ENCODE peak calls at places on chromosome 6, in eight cellular contexts. One of them, this sample, is unnamed.

GRCh38 chr6:5036309-5036708 is 32.5 kb upstream of the RPP40 start:
- DNase-seq in AG09309: no peak
- DNase-seq in omental fat pad: no peak
- DNase-seq in Peyer's patch: no peak
- DNase-seq in hepatocyte: peak; percentile 87
- DNase-seq in body of pancreas: no peak
- DNase-seq in psoas muscle: no peak
- DNase-seq in RWPE2: no peak
- DNase-seq in this sample: no peak

GRCh38 chr6:2940851-2941250 is 30.5 kb downstream of the SERPINB6 start:
- DNase-seq in AG09309: no peak
- DNase-seq in omental fat pad: no peak
- DNase-seq in Peyer's patch: no peak
- DNase-seq in hepatocyte: no peak
- DNase-seq in body of pancreas: no peak
- DNase-seq in psoas muscle: no peak
- DNase-seq in RWPE2: no peak
- DNase-seq in this sample: no peak

GRCh38 chr6:160221918-160222317 is 36.7 kb downstream of the SLC22A2 start:
- DNase-seq in AG09309: no peak
- DNase-seq in omental fat pad: no peak
- DNase-seq in Peyer's patch: no peak
- DNase-seq in hepatocyte: no peak
- DNase-seq in body of pancreas: no peak
- DNase-seq in psoas muscle: no peak
- DNase-seq in RWPE2: no peak
- DNase-seq in this sample: no peak

GRCh38 chr6:7728855-7729590 is 3.1 kb downstream of the BMP6 start:
- DNase-seq in AG09309: no peak
- DNase-seq in omental fat pad: no peak
- DNase-seq in Peyer's patch: no peak
- DNase-seq in hepatocyte: no peak
- DNase-seq in body of pancreas: no peak
- DNase-seq in psoas muscle: no peak
- DNase-seq in RWPE2: no peak
- DNase-seq in this sample: no peak

GRCh38 chr6:22368794-22369193 is 72.0 kb upstream of the PRL start:
- DNase-seq in AG09309: no peak
- DNase-seq in omental fat pad: no peak
- DNase-seq in Peyer's patch: no peak
- DNase-seq in hepatocyte: no peak
- DNase-seq in body of pancreas: no peak
- DNase-seq in psoas muscle: no peak
- DNase-seq in RWPE2: no peak
- DNase-seq in this sample: no peak

GRCh38 chr6:163741743-163742363 is 327.3 kb downstream of the QKI start:
- DNase-seq in AG09309: no peak
- DNase-seq in omental fat pad: no peak
- DNase-seq in Peyer's patch: no peak
- DNase-seq in hepatocyte: no peak
- DNase-seq in body of pancreas: no peak
- DNase-seq in psoas muscle: no peak
- DNase-seq in RWPE2: no peak
- DNase-seq in this sample: no peak

GRCh38 chr6:33000053-33000452 is 9.3 kb downstream of the HLA-DOA start:
- DNase-seq in AG09309: no peak
- DNase-seq in omental fat pad: no peak
- DNase-seq in Peyer's patch: no peak
- DNase-seq in hepatocyte: peak; percentile 39
- DNase-seq in body of pancreas: no peak
- DNase-seq in psoas muscle: no peak
- DNase-seq in RWPE2: no peak
- DNase-seq in this sample: peak; percentile 60

GRCh38 chr6:166627875-166628849 is 1.1 kb upstream of the RPS6KA2 start:
- DNase-seq in AG09309: no peak
- DNase-seq in omental fat pad: peak; percentile 47
- DNase-seq in Peyer's patch: peak; percentile 81
- DNase-seq in hepatocyte: peak; percentile 81
- DNase-seq in body of pancreas: peak; percentile 71
- DNase-seq in psoas muscle: peak; percentile 84
- DNase-seq in RWPE2: no peak
- DNase-seq in this sample: peak; percentile 57

GRCh38 chr6:125808060-125808459 is 17.3 kb downstream of the NCOA7 start:
- DNase-seq in AG09309: no peak
- DNase-seq in omental fat pad: no peak
- DNase-seq in Peyer's patch: no peak
- DNase-seq in hepatocyte: no peak
- DNase-seq in body of pancreas: no peak
- DNase-seq in psoas muscle: no peak
- DNase-seq in RWPE2: no peak
- DNase-seq in this sample: no peak

DNA sequence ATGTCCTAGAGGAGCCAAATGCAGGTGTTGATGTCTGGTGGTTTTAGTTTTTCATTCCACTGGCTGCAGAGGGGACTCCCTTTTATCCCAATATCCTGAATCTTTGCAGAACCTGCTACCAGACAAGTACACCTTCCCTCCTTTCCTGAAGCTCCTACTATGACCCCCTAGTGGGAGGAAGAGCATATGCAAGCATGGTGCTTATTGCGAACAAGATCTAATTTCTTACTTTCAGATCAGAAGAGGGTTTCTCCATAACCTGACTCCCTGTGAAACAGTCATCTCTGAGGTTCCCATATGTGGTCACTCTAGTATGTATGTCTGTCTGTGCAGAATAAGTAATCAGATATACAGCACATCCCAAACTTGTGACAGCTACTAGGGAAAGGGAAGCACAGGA is 277.2 kb downstream of the ARHGAP18 start:
- DNase-seq in AG09309: no peak
- DNase-seq in omental fat pad: no peak
- DNase-seq in Peyer's patch: no peak
- DNase-seq in hepatocyte: no peak
- DNase-seq in body of pancreas: no peak
- DNase-seq in psoas muscle: no peak
- DNase-seq in RWPE2: no peak
- DNase-seq in this sample: no peak
- TF ChIP-seq CTCF in AG09309: peak; percentile 11
- TF ChIP-seq CTCF in omental fat pad: no peak
- TF ChIP-seq CTCF in Peyer's patch: no peak
- TF ChIP-seq CTCF in hepatocyte: no peak
- TF ChIP-seq CTCF in body of pancreas: no peak
- TF ChIP-seq CTCF in psoas muscle: no peak
- TF ChIP-seq CTCF in RWPE2: peak; percentile 25
- TF ChIP-seq CTCF in this sample: no peak

GRCh38 chr6:129500958-129501381 is 209.0 kb downstream of the ARHGAP18 start:
- DNase-seq in AG09309: no peak
- DNase-seq in omental fat pad: no peak
- DNase-seq in Peyer's patch: no peak
- DNase-seq in hepatocyte: no peak
- DNase-seq in body of pancreas: no peak
- DNase-seq in psoas muscle: no peak
- DNase-seq in RWPE2: no peak
- DNase-seq in this sample: no peak
- TF ChIP-seq CTCF in AG09309: no peak
- TF ChIP-seq CTCF in omental fat pad: no peak
- TF ChIP-seq CTCF in Peyer's patch: peak; percentile 5
- TF ChIP-seq CTCF in hepatocyte: peak; percentile 39
- TF ChIP-seq CTCF in body of pancreas: no peak
- TF ChIP-seq CTCF in psoas muscle: peak; percentile 1
- TF ChIP-seq CTCF in RWPE2: peak; percentile 70
- TF ChIP-seq CTCF in this sample: no peak

GRCh38 chr6:31815025-31815838 is at the start of the genes HSPA1A and HSPA1L:
- DNase-seq in AG09309: peak; percentile 83
- DNase-seq in omental fat pad: peak; percentile 81
- DNase-seq in Peyer's patch: peak; percentile 96
- DNase-seq in hepatocyte: peak; percentile 94
- DNase-seq in body of pancreas: peak; percentile 93
- DNase-seq in psoas muscle: peak; percentile 98
- DNase-seq in RWPE2: peak; percentile 93
- DNase-seq in this sample: peak; percentile 86
- TF ChIP-seq CTCF in AG09309: no peak
- TF ChIP-seq CTCF in omental fat pad: no peak
- TF ChIP-seq CTCF in Peyer's patch: no peak
- TF ChIP-seq CTCF in hepatocyte: no peak
- TF ChIP-seq CTCF in body of pancreas: no peak
- TF ChIP-seq CTCF in psoas muscle: no peak
- TF ChIP-seq CTCF in RWPE2: no peak
- TF ChIP-seq CTCF in this sample: no peak

GRCh38 chr6:105834548-105834947 is 251.6 kb upstream of the PRDM1 start:
- DNase-seq in AG09309: no peak
- DNase-seq in omental fat pad: no peak
- DNase-seq in Peyer's patch: no peak
- DNase-seq in hepatocyte: no peak
- DNase-seq in body of pancreas: no peak
- DNase-seq in psoas muscle: no peak
- DNase-seq in RWPE2: no peak
- DNase-seq in this sample: no peak

GRCh38 chr6:105838156-105838555 is 248.0 kb upstream of the PRDM1 start:
- DNase-seq in AG09309: peak; percentile 62
- DNase-seq in omental fat pad: no peak
- DNase-seq in Peyer's patch: no peak
- DNase-seq in hepatocyte: no peak
- DNase-seq in body of pancreas: no peak
- DNase-seq in psoas muscle: no peak
- DNase-seq in RWPE2: no peak
- DNase-seq in this sample: no peak

GRCh38 chr6:105836379-105836778 is 249.8 kb upstream of the PRDM1 start:
- DNase-seq in AG09309: no peak
- DNase-seq in omental fat pad: no peak
- DNase-seq in Peyer's patch: no peak
- DNase-seq in hepatocyte: no peak
- DNase-seq in body of pancreas: no peak
- DNase-seq in psoas muscle: no peak
- DNase-seq in RWPE2: no peak
- DNase-seq in this sample: no peak

GRCh38 chr6:105836889-105837288 is 249.2 kb upstream of the PRDM1 start:
- DNase-seq in AG09309: no peak
- DNase-seq in omental fat pad: no peak
- DNase-seq in Peyer's patch: no peak
- DNase-seq in hepatocyte: peak; percentile 42
- DNase-seq in body of pancreas: no peak
- DNase-seq in psoas muscle: no peak
- DNase-seq in RWPE2: no peak
- DNase-seq in this sample: no peak

DNA sequence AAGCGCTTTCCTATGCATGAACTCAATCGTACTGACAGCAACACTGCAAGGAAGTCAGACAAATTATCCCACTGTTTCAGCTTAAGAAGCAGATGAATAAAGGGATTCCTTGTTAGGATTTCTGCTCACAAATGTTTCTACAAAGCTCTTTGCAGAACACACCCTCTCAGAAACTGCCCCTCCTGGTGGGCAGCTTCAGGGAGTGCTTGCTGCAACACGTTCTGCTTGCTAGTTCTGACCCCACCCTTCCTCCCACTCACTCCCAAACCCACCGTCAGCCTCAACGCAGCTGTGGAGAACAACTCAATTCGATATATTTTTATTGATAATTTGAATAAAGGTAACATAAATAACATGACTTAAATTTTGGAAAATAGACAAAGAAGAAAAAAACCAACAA is 250.8 kb upstream of the PRDM1 start:
- DNase-seq in AG09309: no peak
- DNase-seq in omental fat pad: no peak
- DNase-seq in Peyer's patch: no peak
- DNase-seq in hepatocyte: peak; percentile 42
- DNase-seq in body of pancreas: no peak
- DNase-seq in psoas muscle: no peak
- DNase-seq in RWPE2: no peak
- DNase-seq in this sample: no peak
- TF ChIP-seq CTCF in AG09309: peak; percentile 28
- TF ChIP-seq CTCF in omental fat pad: no peak
- TF ChIP-seq CTCF in Peyer's patch: peak; percentile 13
- TF ChIP-seq CTCF in hepatocyte: peak; percentile 41
- TF ChIP-seq CTCF in body of pancreas: no peak
- TF ChIP-seq CTCF in psoas muscle: no peak
- TF ChIP-seq CTCF in RWPE2: peak; percentile 29
- TF ChIP-seq CTCF in this sample: peak; percentile 17

GRCh38 chr6:16128759-16129622 is at the start of gene MYLIP:
- DNase-seq in AG09309: peak; percentile 59
- DNase-seq in omental fat pad: peak; percentile 96
- DNase-seq in Peyer's patch: peak; percentile 99
- DNase-seq in hepatocyte: peak; percentile 99
- DNase-seq in body of pancreas: peak; percentile 99
- DNase-seq in psoas muscle: peak; percentile 99
- DNase-seq in RWPE2: peak; percentile 93
- DNase-seq in this sample: peak; percentile 98
- TF ChIP-seq CTCF in AG09309: peak; percentile 59
- TF ChIP-seq CTCF in omental fat pad: peak; percentile 28
- TF ChIP-seq CTCF in Peyer's patch: peak; percentile 94
- TF ChIP-seq CTCF in hepatocyte: peak; percentile 94
- TF ChIP-seq CTCF in body of pancreas: peak; percentile 54
- TF ChIP-seq CTCF in psoas muscle: peak; percentile 84
- TF ChIP-seq CTCF in RWPE2: peak; percentile 67
- TF ChIP-seq CTCF in this sample: peak; percentile 95

GRCh38 chr6:30195951-30196350 is 17.3 kb downstream of the TRIM26 start:
- DNase-seq in AG09309: no peak
- DNase-seq in omental fat pad: no peak
- DNase-seq in Peyer's patch: no peak
- DNase-seq in hepatocyte: no peak
- DNase-seq in body of pancreas: no peak
- DNase-seq in psoas muscle: no peak
- DNase-seq in RWPE2: no peak
- DNase-seq in this sample: no peak

GRCh38 chr6:30192076-30192475 is 21.1 kb downstream of the TRIM26 start:
- DNase-seq in AG09309: no peak
- DNase-seq in omental fat pad: no peak
- DNase-seq in Peyer's patch: no peak
- DNase-seq in hepatocyte: no peak
- DNase-seq in body of pancreas: no peak
- DNase-seq in psoas muscle: no peak
- DNase-seq in RWPE2: no peak
- DNase-seq in this sample: no peak

GRCh38 chr6:30194797-30195690 is 18.2 kb downstream of the TRIM26 start:
- DNase-seq in AG09309: no peak
- DNase-seq in omental fat pad: no peak
- DNase-seq in Peyer's patch: no peak
- DNase-seq in hepatocyte: no peak
- DNase-seq in body of pancreas: no peak
- DNase-seq in psoas muscle: no peak
- DNase-seq in RWPE2: no peak
- DNase-seq in this sample: no peak

GRCh38 chr6:30198166-30199084 is 14.8 kb downstream of the TRIM26 start:
- DNase-seq in AG09309: no peak
- DNase-seq in omental fat pad: no peak
- DNase-seq in Peyer's patch: no peak
- DNase-seq in hepatocyte: no peak
- DNase-seq in body of pancreas: no peak
- DNase-seq in psoas muscle: no peak
- DNase-seq in RWPE2: no peak
- DNase-seq in this sample: no peak

GRCh38 chr6:30196376-30196775 is 16.8 kb downstream of the TRIM26 start:
- DNase-seq in AG09309: no peak
- DNase-seq in omental fat pad: no peak
- DNase-seq in Peyer's patch: no peak
- DNase-seq in hepatocyte: no peak
- DNase-seq in body of pancreas: no peak
- DNase-seq in psoas muscle: no peak
- DNase-seq in RWPE2: no peak
- DNase-seq in this sample: no peak
- TF ChIP-seq CTCF in AG09309: no peak
- TF ChIP-seq CTCF in omental fat pad: no peak
- TF ChIP-seq CTCF in Peyer's patch: no peak
- TF ChIP-seq CTCF in hepatocyte: no peak
- TF ChIP-seq CTCF in body of pancreas: no peak
- TF ChIP-seq CTCF in psoas muscle: no peak
- TF ChIP-seq CTCF in RWPE2: no peak
- TF ChIP-seq CTCF in this sample: no peak

GRCh38 chr6:98847392-98847766 is 13.0 kb downstream of the POU3F2 start:
- DNase-seq in AG09309: no peak
- DNase-seq in omental fat pad: no peak
- DNase-seq in Peyer's patch: no peak
- DNase-seq in hepatocyte: no peak
- DNase-seq in body of pancreas: no peak
- DNase-seq in psoas muscle: no peak
- DNase-seq in RWPE2: no peak
- DNase-seq in this sample: no peak
- TF ChIP-seq CTCF in AG09309: no peak
- TF ChIP-seq CTCF in omental fat pad: no peak
- TF ChIP-seq CTCF in Peyer's patch: no peak
- TF ChIP-seq CTCF in hepatocyte: no peak
- TF ChIP-seq CTCF in body of pancreas: no peak
- TF ChIP-seq CTCF in psoas muscle: no peak
- TF ChIP-seq CTCF in RWPE2: no peak
- TF ChIP-seq CTCF in this sample: no peak

This sample was measured in GM10248.